ENCODE peak calls at places on chromosomes 12 and 14, in five cellular contexts. Z, W, J, R and U are unnamed samples.

GRCh38 chr14:81435578-81436295 is 35.6 kb upstream of the STON2 start:
- DNase-seq in J (no peak), W (peak; percentile 54), R (peak; percentile 20), Z (peak; percentile 40), U (peak; percentile 46)

GRCh38 chr12:122081697-122082221 is 3.2 kb downstream of the MLXIP start:
- DNase-seq in W (peak; percentile 60), R (peak; percentile 58), Z (no peak), J (no peak), U (peak; percentile 67)

GRCh38 chr14:49971156-49972141 is 78.6 kb downstream of the ARF6 start:
- DNase-seq in Z (no peak), J (no peak), W (no peak), R (peak; percentile 91), U (peak; percentile 46)

GRCh38 chr14:24261969-24262327 is 1.0 kb downstream of the TGM1 start:
- DNase-seq in J (no peak), Z (no peak), R (no peak), W (no peak), U (no peak)

GRCh38 chr12:88698471-88698870 is 118.2 kb upstream of the KITLG start:
- DNase-seq in R (no peak), Z (no peak), J (no peak), W (no peak), U (no peak)

GRCh38 chr14:69687963-69688649 is 76.7 kb downstream of the SUSD6 start:
- DNase-seq in Z (no peak), W (no peak), R (no peak), J (no peak), U (no peak)

GRCh38 chr12:30822385-30823139 is 67.8 kb upstream of the CAPRIN2 start:
- DNase-seq in R (no peak), J (no peak), W (peak; percentile 68), Z (peak; percentile 73), U (peak; percentile 49)

GRCh38 chr12:114955414-114956014 is 271.5 kb upstream of the TBX3 start:
- DNase-seq in J (no peak), R (no peak), Z (no peak), W (no peak), U (peak; percentile 11)

GRCh38 chr14:45650754-45651153 is 397.8 kb upstream of the MIS18BP1 start:
- DNase-seq in W (no peak), Z (no peak), J (no peak), R (no peak), U (no peak)

GRCh38 chr12:104680070-104680469 is 223.3 kb downstream of the CHST11 start:
- DNase-seq in Z (no peak), W (no peak), J (peak; percentile 13), R (peak; percentile 28), U (peak; percentile 12)

GRCh38 chr12:82225871-82226270 is 132.3 kb downstream of the CCDC59 start:
- DNase-seq in Z (no peak), R (no peak), W (no peak), J (no peak), U (no peak)

GRCh38 chr12:28060901-28061300 is 88.4 kb upstream of the PTHLH start:
- DNase-seq in Z (no peak), J (no peak), R (no peak), W (no peak), U (no peak)

GRCh38 chr12:1810201-1810930 is 10.0 kb upstream of the LRTM2 start:
- DNase-seq in R (no peak), J (no peak), W (peak; percentile 3), Z (no peak), U (no peak)

GRCh38 chr12:77973579-77973978 is 142.9 kb downstream of the NAV3 start:
- DNase-seq in Z (no peak), J (no peak), R (no peak), W (no peak), U (no peak)

GRCh38 chr12:40020261-40020691 is 85.6 kb downstream of the SLC2A13 start:
- DNase-seq in W (no peak), R (no peak), Z (no peak), J (no peak), U (no peak)

GRCh38 chr12:2794261-2794735 is 472 bp upstream of the FKBP4 start:
- DNase-seq in W (no peak), J (no peak), R (no peak), Z (no peak), U (no peak)

GRCh38 chr14:90239139-90239538 is 17.2 kb upstream of the PSMC1 start:
- DNase-seq in R (no peak), J (peak; percentile 7), Z (no peak), W (no peak), U (no peak)

GRCh38 chr14:38207830-38208815 is at the start of gene SSTR1:
- DNase-seq in Z (no peak), W (no peak), J (no peak), R (no peak), U (peak; percentile 98)
- H3K4me3 ChIP-seq in Z (no peak within 1 kb of the TSS), W (peak within 1 kb of the TSS; percentile 65), J (no peak within 1 kb of the TSS), R (peak within 1 kb of the TSS; percentile 21), U (no peak within 1 kb of the TSS)

GRCh38 chr14:76909266-76909665 is 83.1 kb downstream of the LRRC74A start:
- DNase-seq in Z (no peak), R (no peak), W (no peak), J (no peak), U (no peak)
- H3K36me3 ChIP-seq in Z (no peaks in the 10 kb centered on the region), R (no peaks in the 10 kb centered on the region), W (no peaks in the 10 kb centered on the region), J (no peaks in the 10 kb centered on the region), U (no peaks in the 10 kb centered on the region)

DNA sequence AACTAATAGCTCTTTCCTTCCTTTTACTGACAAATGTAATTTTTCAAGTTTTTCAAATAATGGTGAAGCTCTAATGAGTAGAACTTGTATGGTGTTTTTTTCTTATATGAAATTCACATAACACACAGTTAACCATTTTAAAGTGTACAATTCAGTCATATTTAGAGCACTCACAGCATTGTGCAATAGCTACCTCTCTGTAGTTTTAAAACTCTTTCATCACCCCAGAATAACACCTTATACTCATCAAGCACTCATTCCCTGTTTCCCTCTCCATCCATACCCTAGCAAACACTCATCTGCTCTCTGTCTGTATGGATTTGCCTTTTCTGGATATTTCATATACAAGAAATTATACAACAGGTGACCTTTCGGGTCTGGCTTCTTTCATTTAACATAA is 207.9 kb upstream of the SLC38A2 start:
- DNase-seq in W (no peak), R (no peak), J (no peak), Z (no peak), U (no peak)
- H3K27ac ChIP-seq in W (no peak overlapping the region), R (no peak overlapping the region), J (no peak overlapping the region), Z (no peak overlapping the region), U (no peak overlapping the region)

GRCh38 chr14:77140343-77140936 is 1.2 kb downstream of the ZDHHC22 start:
- DNase-seq in W (no peak), J (no peak), R (no peak), Z (no peak), U (no peak)
- H3K4me3 ChIP-seq in W (peak overlapping the region; percentile 60), J (peak overlapping the region; percentile 62), R (no peak overlapping the region), Z (no peak overlapping the region), U (no peak overlapping the region)

DNA sequence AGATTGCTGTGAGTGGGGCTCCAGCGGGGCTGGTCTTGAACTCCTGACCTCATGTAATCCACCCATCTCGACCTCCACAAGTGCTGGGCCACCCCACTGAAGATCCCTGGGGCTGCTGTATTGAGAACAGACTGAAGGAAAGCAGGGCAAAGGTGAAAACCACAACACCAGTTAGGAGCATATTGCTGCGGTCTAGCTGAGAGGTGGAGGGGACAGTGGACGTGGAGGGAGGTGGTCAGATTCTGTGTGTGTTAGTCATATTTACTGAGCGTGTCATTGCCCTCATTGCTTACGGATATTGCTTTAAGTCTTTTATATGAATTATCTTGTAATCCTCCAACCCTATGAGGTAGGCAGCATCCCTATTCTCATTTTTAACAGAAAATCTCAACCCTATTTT is 69.0 kb upstream of the OVCH1 start:
- DNase-seq in J (no peak), Z (no peak), W (no peak), R (no peak), U (no peak)
- H3K36me3 ChIP-seq in J (no peaks in the 10 kb centered on the region), Z (no peaks in the 10 kb centered on the region), W (peaks cover 24% of the 10 kb centered on the region), R (no peaks in the 10 kb centered on the region), U (no peaks in the 10 kb centered on the region)